ENCODE peak calls at places on chromosomes 3 and 15, in ten cellular contexts. H is uterus; O is SJSA1; M is hippocampal formation; P is MV-4-11; Q is caudate nucleus; K is stimulated activated CD4-positive, alpha-beta T cell treated with anti-CD3 and anti-CD28 coated beads, Interleukin-1b, Interleukin-23, amount 100 ng/mL, for 24 hours; L is activated CD8-positive, alpha-beta memory T cell treated with anti-CD3 and anti-CD28 coated beads for 24 hours; F is HEK293T; N is H54. S is an unnamed sample.

GRCh38 chr3:107206141-107206540 is 171.1 kb upstream of the CCDC54 start:
- DNase-seq in H (no peak), O (peak; percentile 43), M (peak; percentile 73), P (peak; percentile 4), Q (no peak), K (no peak), L (no peak), F (peak; percentile 61), N (no peak), S (no peak)

GRCh38 chr15:100190675-100191074 is 151.1 kb downstream of the ADAMTS17 start:
- DNase-seq in H (no peak), O (no peak), M (no peak), P (no peak), Q (no peak), K (no peak), L (peak; percentile 26), F (no peak), N (no peak), S (no peak)

GRCh38 chr3:159854500-159855124 is 134.0 kb upstream of the IL12A start:
- DNase-seq in H (no peak), O (peak; percentile 90), M (no peak), P (no peak), Q (no peak), K (no peak), L (no peak), F (no peak), N (peak; percentile 41), S (no peak)

GRCh38 chr3:104908761-104909160 is 457.9 kb upstream of the ALCAM start:
- DNase-seq in H (no peak), O (peak; percentile 30), M (no peak), P (no peak), Q (no peak), K (no peak), L (no peak), F (no peak), N (no peak), S (no peak)

GRCh38 chr15:99341786-99342185 is 90.5 kb downstream of the LRRC28 start:
- DNase-seq in H (no peak), O (no peak), M (no peak), P (no peak), Q (no peak), K (no peak), L (no peak), F (no peak), N (no peak), S (no peak)

GRCh38 chr15:64743691-64744090 is 31.7 kb downstream of the RBPMS2 start:
- DNase-seq in H (no peak), O (no peak), M (no peak), P (no peak), Q (no peak), K (no peak), L (no peak), F (no peak), N (no peak), S (no peak)

GRCh38 chr3:159894386-159894785 is 94.2 kb upstream of the IL12A start:
- DNase-seq in H (no peak), O (no peak), M (peak; percentile 78), P (no peak), Q (no peak), K (no peak), L (no peak), F (no peak), N (no peak), S (no peak)

GRCh38 chr3:188342991-188343732 is 189.2 kb downstream of the LPP start:
- DNase-seq in H (no peak), O (no peak), M (no peak), P (no peak), Q (no peak), K (no peak), L (no peak), F (no peak), N (no peak), S (no peak)

GRCh38 chr3:190863119-190863465 is 598 bp upstream of the GMNC start:
- DNase-seq in H (no peak), O (peak; percentile 4), M (no peak), P (no peak), Q (no peak), K (no peak), L (no peak), F (no peak), N (no peak), S (no peak)

GRCh38 chr3:128238100-128238459 is 84.8 kb downstream of the EEFSEC start:
- DNase-seq in H (no peak), O (no peak), M (no peak), P (no peak), Q (no peak), K (no peak), L (no peak), F (no peak), N (no peak), S (no peak)

GRCh38 chr3:130480736-130481135 is 36.2 kb upstream of the COL6A6 start:
- DNase-seq in H (peak; percentile 21), O (no peak), M (no peak), P (peak; percentile 63), Q (no peak), K (no peak), L (no peak), F (peak; percentile 72), N (no peak), S (no peak)

GRCh38 chr3:28743843-28744242 is 395.2 kb upstream of the AZI2 start:
- DNase-seq in H (no peak), O (peak; percentile 80), M (no peak), P (no peak), Q (no peak), K (no peak), L (no peak), F (no peak), N (no peak), S (no peak)

GRCh38 chr15:26179906-26180305 is 316.8 kb upstream of the ATP10A start:
- DNase-seq in H (no peak), O (no peak), M (peak; percentile 19), P (peak; percentile 23), Q (peak; percentile 32), K (no peak), L (no peak), F (no peak), N (no peak), S (no peak)

GRCh38 chr3:37174532-37175126 is at the start of gene LRRFIP2:
- DNase-seq in H (no peak), O (peak; percentile 24), M (no peak), P (no peak), Q (no peak), K (no peak), L (no peak), F (no peak), N (no peak), S (no peak)

GRCh38 chr15:52699457-52699856 is 20.3 kb upstream of the ATOSA start:
- DNase-seq in H (no peak), O (peak; percentile 13), M (no peak), P (no peak), Q (no peak), K (no peak), L (no peak), F (no peak), N (no peak), S (no peak)

GRCh38 chr3:148450819-148451218 is 246.9 kb upstream of the AGTR1 start:
- DNase-seq in H (no peak), O (no peak), M (no peak), P (no peak), Q (no peak), K (no peak), L (no peak), F (no peak), N (no peak), S (no peak)

GRCh38 chr3:33597257-33597689 is 120.8 kb downstream of the CLASP2 start:
- DNase-seq in H (no peak), O (no peak), M (no peak), P (peak; percentile 97), Q (no peak), K (no peak), L (no peak), F (no peak), N (no peak), S (no peak)

GRCh38 chr15:95129589-95129988 is 898.2 kb downstream of the MCTP2 start:
- DNase-seq in H (peak; percentile 32), O (no peak), M (no peak), P (peak; percentile 63), Q (no peak), K (no peak), L (no peak), F (no peak), N (no peak), S (no peak)

GRCh38 chr3:184359610-184360009 is 1.8 kb downstream of the CLCN2 start:
- DNase-seq in H (no peak), O (no peak), M (peak; percentile 76), P (no peak), Q (peak; percentile 57), K (no peak), L (no peak), F (no peak), N (no peak), S (no peak)

GRCh38 chr3:38347421-38348200 is 1.0 kb downstream of the XYLB start:
- DNase-seq in H (no peak), O (no peak), M (no peak), P (no peak), Q (no peak), K (no peak), L (peak; percentile 55), F (no peak), N (no peak), S (no peak)

GRCh38 chr3:183073839-183074615 is 25.3 kb downstream of the MCCC1 start:
- DNase-seq in H (no peak), O (peak; percentile 4), M (peak; percentile 18), P (peak; percentile 60), Q (no peak), K (no peak), L (no peak), F (no peak), N (no peak), S (no peak)

GRCh38 chr15:98866503-98866902 is 141.1 kb downstream of the PGPEP1L start:
- DNase-seq in H (peak; percentile 58), O (peak; percentile 56), M (no peak), P (no peak), Q (no peak), K (no peak), L (no peak), F (no peak), N (no peak), S (no peak)

GRCh38 chr15:99485153-99485947 is 80.4 kb upstream of the MEF2A start:
- DNase-seq in H (no peak), O (no peak), M (no peak), P (no peak), Q (no peak), K (no peak), L (peak; percentile 54), F (no peak), N (no peak), S (no peak)

GRCh38 chr15:55276324-55276723 is 13.3 kb downstream of the RAB27A start:
- DNase-seq in H (no peak), O (no peak), M (no peak), P (no peak), Q (no peak), K (no peak), L (no peak), F (no peak), N (no peak), S (no peak)

GRCh38 chr3:189457201-189457607 is 174.0 kb upstream of the TP63 start:
- DNase-seq in H (no peak), O (no peak), M (no peak), P (no peak), Q (no peak), K (no peak), L (no peak), F (no peak), N (peak; percentile 61), S (no peak)

GRCh38 chr3:43378066-43378935 is 92.0 kb downstream of the SNRK start:
- DNase-seq in H (no peak), O (no peak), M (no peak), P (peak; percentile 33), Q (no peak), K (peak; percentile 51), L (peak; percentile 85), F (peak; percentile 49), N (peak; percentile 46), S (no peak)

GRCh38 chr15:34358367-34358766 is 8.6 kb downstream of the LPCAT4 start:
- DNase-seq in H (no peak), O (no peak), M (no peak), P (no peak), Q (no peak), K (no peak), L (no peak), F (peak; percentile 19), N (peak; percentile 23), S (no peak)

GRCh38 chr3:172254542-172254941 is 193.7 kb downstream of the GHSR start:
- DNase-seq in H (no peak), O (no peak), M (no peak), P (no peak), Q (no peak), K (no peak), L (no peak), F (no peak), N (no peak), S (no peak)

S was measured in mesothelial cell of epicardium.